ENCODE peak calls at places on chromosome 12, in seven cellular contexts. K, I, Z, O, U, N and E are unnamed samples.

GRCh38 chr12:9784816-9785215 is 24.1 kb upstream of the CD69 start:
- DNase-seq in Z (no peak), U (no peak), N (no peak), O (no peak), I (no peak), K (no peak), E (no peak)

GRCh38 chr12:58204086-58204485 is 262.7 kb downstream of the ATP23 start:
- DNase-seq in Z (no peak), I (no peak), U (no peak), N (no peak), O (peak), K (no peak), E (peak)

GRCh38 chr12:5520831-5521230 is 88.9 kb downstream of the NTF3 start:
- DNase-seq in U (no peak), I (no peak), Z (no peak), O (no peak), N (no peak), K (no peak), E (no peak)

GRCh38 chr12:51977320-51977753 is 25.8 kb downstream of the ACVR1B start:
- DNase-seq in U (no peak), O (no peak), N (no peak), K (no peak), Z (no peak), I (no peak), E (peak)

GRCh38 chr12:99278899-99279298 is 368.7 kb upstream of the GARIN6 start:
- DNase-seq in Z (no peak), N (no peak), I (no peak), O (no peak), U (no peak), K (no peak), E (no peak)

GRCh38 chr12:16349132-16349463 is 1.7 kb downstream of the MGST1 start:
- DNase-seq in O (peak), Z (no peak), K (peak), N (no peak), U (no peak), I (no peak), E (peak)

GRCh38 chr12:10901427-10901826 is 7.9 kb downstream of the TAS2R13 start:
- DNase-seq in I (no peak), O (no peak), U (no peak), K (no peak), N (no peak), Z (no peak), E (no peak)

GRCh38 chr12:66176525-66176924 is 6.7 kb upstream of the TMBIM4 start:
- DNase-seq in Z (no peak), U (no peak), O (peak), N (no peak), K (no peak), I (no peak), E (no peak)

GRCh38 chr12:79020106-79020505 is 155.5 kb downstream of the SYT1 start:
- DNase-seq in Z (no peak), O (peak), K (no peak), N (no peak), U (no peak), I (no peak), E (no peak)